ENCODE peak calls at places on chromosomes 4 and X, in nine cellular contexts. D is mammary epithelial cell, N is tibial artery, L is coronary artery, S is foreskin fibroblast, X is upper lobe of right lung, K is AG04450, O is mesenchymal stem cell, A is GM23248. Z is an unnamed sample.

GRCh38 chr4:90234916-90235547 is 107.8 kb downstream of the CCSER1 start:
- DNase-seq in D (no peak), N (no peak), L (no peak), S (no peak), X (peak), K (no peak), O (no peak), A (no peak), Z (no peak)

GRCh38 chr4:13570916-13571315 is 26.6 kb upstream of the NKX3-2 start:
- DNase-seq in D (no peak), N (no peak), L (no peak), S (no peak), X (no peak), K (no peak), O (no peak), A (no peak), Z (no peak)

GRCh38 chrX:55488559-55489314 is 911 bp downstream of the USP51 start:
- DNase-seq in D (no peak), N (peak), L (peak), S (peak), X (peak), K (no peak), O (peak), A (peak), Z (peak)

GRCh38 chr4:102263024-102263787 is 82.1 kb downstream of the SLC39A8 start:
- DNase-seq in D (peak), N (no peak), L (no peak), S (peak), X (no peak), K (no peak), O (peak), A (peak), Z (no peak)

GRCh38 chrX:78011846-78012245 is 42.4 kb upstream of the PGAM4 start:
- DNase-seq in D (no peak), N (no peak), L (no peak), S (peak), X (no peak), K (no peak), O (peak), A (peak), Z (no peak)

GRCh38 chr4:151430737-151431457 is 21.9 kb downstream of the FHIP1A start:
- DNase-seq in D (peak), N (no peak), L (no peak), S (no peak), X (no peak), K (no peak), O (no peak), A (no peak), Z (no peak)

GRCh38 chr4:48490012-48490679 is at the start of gene ZAR1:
- DNase-seq in D (no peak), N (no peak), L (no peak), S (no peak), X (peak), K (no peak), O (no peak), A (peak), Z (no peak)

GRCh38 chrX:10582215-10582733 is 38.1 kb downstream of the MID1 start:
- DNase-seq in D (no peak), N (no peak), L (no peak), S (no peak), X (no peak), K (no peak), O (no peak), A (peak), Z (no peak)

GRCh38 chr4:9983211-9983610 is 38.1 kb downstream of the SLC2A9 start:
- DNase-seq in D (no peak), N (no peak), L (no peak), S (no peak), X (no peak), K (no peak), O (no peak), A (no peak), Z (no peak)

DNA sequence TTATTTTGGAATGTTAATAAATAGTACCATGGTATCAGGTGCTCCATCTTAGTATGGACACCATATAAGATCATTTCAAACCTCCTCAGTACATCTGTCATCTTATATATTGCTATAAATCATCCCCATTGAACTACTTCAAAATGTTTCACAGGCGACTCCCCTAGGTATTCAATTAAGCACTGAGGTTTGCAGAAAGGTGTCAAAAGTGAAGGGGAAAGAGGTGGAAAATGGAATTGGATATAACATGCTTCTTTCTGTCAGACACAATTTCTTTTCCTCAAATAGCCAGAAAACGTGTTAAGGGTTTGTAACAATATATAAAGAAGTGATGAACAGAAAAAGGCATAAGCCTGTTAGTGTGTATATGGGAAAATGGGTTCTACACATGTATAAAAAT is 325.5 kb downstream of the GRID2 start:
- DNase-seq in D (no peak), N (no peak), L (no peak), S (no peak), X (no peak), K (no peak), O (no peak), A (no peak), Z (no peak)
- H3K4me3 ChIP-seq in D (no peak), N (no peak), L (no peak), S (no peak), X (no peak), K (no peak), O (no peak), A (no peak), Z (no peak)

GRCh38 chr4:98687876-98688275 is 29.5 kb upstream of the TSPAN5 start:
- DNase-seq in D (no peak), N (no peak), L (no peak), S (peak), X (no peak), K (no peak), O (peak), A (peak), Z (no peak)
- H3K4me3 ChIP-seq in D (no peak), N (no peak), L (no peak), S (no peak), X (no peak), K (no peak), O (no peak), A (peak), Z (no peak)

GRCh38 chrX:131746491-131746968 is 202.7 kb downstream of the OR13H1 start:
- DNase-seq in D (peak), N (no peak), L (peak), S (peak), X (no peak), K (no peak), O (no peak), A (no peak), Z (no peak)
- H3K4me3 ChIP-seq in D (peak), N (no peak), L (peak), S (no peak), X (no peak), K (no peak), O (peak), A (no peak), Z (peak)

DNA sequence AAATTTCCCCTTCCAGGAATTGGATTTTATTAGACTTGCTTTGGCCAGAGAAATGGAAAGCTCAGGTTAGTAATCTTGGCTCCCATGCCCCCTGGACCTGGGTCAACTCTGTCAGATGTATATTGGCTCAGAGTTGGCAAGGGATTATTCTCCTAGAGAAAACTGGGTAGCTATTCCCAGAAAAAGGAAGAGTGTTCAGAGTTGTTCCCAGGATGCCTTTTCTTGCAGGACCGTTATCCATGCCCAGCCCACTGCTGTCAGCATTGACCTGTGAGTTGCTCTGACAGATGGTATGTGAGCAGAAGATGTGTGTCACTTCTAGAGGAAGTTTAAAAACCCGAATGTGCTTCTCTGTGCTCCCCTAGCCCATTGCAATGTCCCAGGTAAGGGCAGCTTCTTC is 509.9 kb upstream of the ZFP42 start:
- DNase-seq in D (no peak), N (no peak), L (no peak), S (no peak), X (no peak), K (no peak), O (no peak), A (no peak), Z (no peak)
- H3K4me3 ChIP-seq in D (no peak), N (no peak), L (no peak), S (no peak), X (no peak), K (no peak), O (no peak), A (no peak), Z (no peak)

Z was measured in effector memory CD4-positive, alpha-beta T cell.